ENCODE peak calls at places on chromosomes 12 and 14, in ten cellular contexts. I, F, S, N, D, W, L, A, U and V are unnamed samples.

GRCh38 chr12:89709994-89710872 is 1.6 kb upstream of the ATP2B1 start:
- DNase-seq in I (no peak), F (no peak), S (peak), N (no peak), D (no peak), W (peak), L (no peak), A (peak), U (no peak), V (peak)

GRCh38 chr14:88468396-88468795 is 82.9 kb downstream of the SPATA7 start:
- DNase-seq in I (no peak), F (no peak), S (no peak), N (no peak), D (no peak), W (no peak), L (no peak), A (no peak), U (no peak), V (peak)

GRCh38 chr14:75982724-75983358 is 1.0 kb upstream of the TGFB3 start:
- DNase-seq in I (peak), F (peak), S (no peak), N (no peak), D (no peak), W (no peak), L (no peak), A (no peak), U (no peak), V (peak)

GRCh38 chr12:1481919-1482318 is 112.5 kb downstream of the FBXL14 start:
- DNase-seq in I (no peak), F (no peak), S (no peak), N (no peak), D (no peak), W (no peak), L (no peak), A (no peak), U (no peak), V (no peak)

GRCh38 chr12:24742378-24742777 is 206.5 kb downstream of the BCAT1 start:
- DNase-seq in I (no peak), F (peak), S (no peak), N (peak), D (no peak), W (no peak), L (no peak), A (peak), U (no peak), V (no peak)

GRCh38 chr12:114848661-114849060 is 164.7 kb upstream of the TBX3 start:
- DNase-seq in I (no peak), F (no peak), S (no peak), N (no peak), D (no peak), W (no peak), L (no peak), A (no peak), U (no peak), V (peak)

GRCh38 chr14:77027538-77028383 is 747 bp downstream of the IRF2BPL start:
- DNase-seq in I (peak), F (no peak), S (peak), N (peak), D (peak), W (peak), L (peak), A (peak), U (peak), V (peak)

GRCh38 chr12:41286426-41286825 is 98.3 kb downstream of the PDZRN4 start:
- DNase-seq in I (no peak), F (no peak), S (no peak), N (no peak), D (no peak), W (no peak), L (no peak), A (no peak), U (peak), V (no peak)

GRCh38 chr12:13805038-13805437 is 176.4 kb downstream of the GRIN2B start:
- DNase-seq in I (no peak), F (no peak), S (no peak), N (no peak), D (no peak), W (no peak), L (no peak), A (no peak), U (no peak), V (no peak)

GRCh38 chr12:27277846-27278260 is 33.8 kb downstream of the STK38L start:
- DNase-seq in I (no peak), F (no peak), S (no peak), N (peak), D (no peak), W (no peak), L (no peak), A (peak), U (peak), V (peak)

GRCh38 chr12:52122904-52123303 is 43.4 kb downstream of the SMIM41 start:
- DNase-seq in I (no peak), F (no peak), S (no peak), N (no peak), D (no peak), W (no peak), L (no peak), A (no peak), U (no peak), V (no peak)

GRCh38 chr12:76898472-76898871 is 19.7 kb upstream of the CSRP2 start:
- DNase-seq in I (no peak), F (no peak), S (no peak), N (no peak), D (no peak), W (no peak), L (no peak), A (no peak), U (no peak), V (no peak)

GRCh38 chr12:53298154-53298553 is 1.3 kb upstream of the MYG1 start:
- DNase-seq in I (no peak), F (no peak), S (no peak), N (no peak), D (no peak), W (no peak), L (no peak), A (no peak), U (no peak), V (peak)

GRCh38 chr12:24709201-24709600 is 239.7 kb downstream of the BCAT1 start:
- DNase-seq in I (no peak), F (no peak), S (no peak), N (no peak), D (no peak), W (no peak), L (no peak), A (no peak), U (no peak), V (peak)

GRCh38 chr14:84250863-84251262 is 1279.1 kb upstream of the FLRT2 start:
- DNase-seq in I (no peak), F (no peak), S (no peak), N (no peak), D (no peak), W (peak), L (no peak), A (no peak), U (peak), V (no peak)

GRCh38 chr14:40312296-40312695 is 880.1 kb upstream of the FBXO33 start:
- DNase-seq in I (no peak), F (no peak), S (no peak), N (no peak), D (no peak), W (no peak), L (no peak), A (no peak), U (no peak), V (no peak)